ENCODE peak calls at places on chromosomes 1 and 21, in ten cellular contexts. M is adipocyte, N is PC-3, K is neuronal stem cell, Z is fibroblast of lung, P is GM23248, E is MM.1S, D is mammary epithelial cell, Y is endodermal cell, X is neural progenitor cell. T is an unnamed sample.

GRCh38 chr1:237282266-237282783 is 240.3 kb downstream of the RYR2 start:
- DNase-seq in D (no peak), E (no peak), Z (no peak), X (no peak), K (no peak), Y (no peak), M (no peak), N (no peak), P (no peak), T (peak; percentile 40)

GRCh38 chr1:147651466-147651865 is 18.9 kb downstream of the ACP6 start:
- DNase-seq in P (no peak), D (no peak), X (peak; percentile 51), E (no peak), N (no peak), Z (peak; percentile 40), Y (peak; percentile 52), M (no peak), K (peak; percentile 31), T (no peak)

GRCh38 chr1:2322593-2323295 is 68.6 kb downstream of the MORN1 start:
- DNase-seq in K (no peak), Y (no peak), D (no peak), N (no peak), M (no peak), P (peak; percentile 76), X (no peak), E (no peak), Z (no peak), T (no peak)

GRCh38 chr1:53080769-53081168 is 18.8 kb downstream of the PODN start:
- DNase-seq in E (no peak), N (no peak), Z (no peak), X (no peak), M (no peak), Y (no peak), K (no peak), D (no peak), P (no peak), T (no peak)

GRCh38 chr1:20194770-20195463 is 8.6 kb upstream of the PLA2G2C start:
- DNase-seq in M (peak; percentile 54), Z (peak; percentile 24), P (peak; percentile 78), X (peak; percentile 74), N (peak; percentile 77), D (peak; percentile 46), E (peak; percentile 42), Y (peak; percentile 91), K (peak; percentile 51), T (peak; percentile 57)

GRCh38 chr21:41086551-41086950 is 81.4 kb upstream of the BACE2 start:
- DNase-seq in Z (no peak), X (peak; percentile 37), K (no peak), E (no peak), D (no peak), M (no peak), Y (no peak), P (no peak), N (no peak), T (peak; percentile 55)

GRCh38 chr1:48817505-48818114 is 40.9 kb upstream of the BEND5 start:
- DNase-seq in Z (peak; percentile 39), K (peak; percentile 39), M (peak; percentile 87), Y (peak; percentile 93), E (peak; percentile 55), X (peak; percentile 77), P (peak; percentile 68), N (peak; percentile 73), D (peak; percentile 47), T (peak; percentile 51)

GRCh38 chr1:175742790-175743459 is 470 bp downstream of the TNR start:
- DNase-seq in Y (peak; percentile 83), K (peak; percentile 65), N (peak; percentile 17), P (peak; percentile 51), M (peak; percentile 40), E (peak; percentile 56), D (peak; percentile 45), X (peak; percentile 84), Z (peak; percentile 38), T (peak; percentile 43)

GRCh38 chr1:219302697-219303096 is 129.0 kb downstream of the LYPLAL1 start:
- DNase-seq in K (no peak), P (peak; percentile 17), Z (peak; percentile 81), D (no peak), N (no peak), E (no peak), X (no peak), Y (no peak), M (no peak), T (no peak)

GRCh38 chr1:112868191-112868590 is 87.8 kb downstream of the SLC16A1 start:
- DNase-seq in Z (no peak), X (no peak), N (no peak), Y (peak; percentile 59), P (no peak), M (no peak), E (no peak), D (no peak), K (no peak), T (no peak)

GRCh38 chr1:112866151-112866550 is 89.8 kb downstream of the SLC16A1 start:
- DNase-seq in Y (no peak), M (peak; percentile 57), Z (peak; percentile 93), E (no peak), P (peak; percentile 62), K (no peak), D (peak; percentile 67), N (peak; percentile 93), X (no peak), T (no peak)

GRCh38 chr1:112866981-112867380 is 89.0 kb downstream of the SLC16A1 start:
- DNase-seq in E (no peak), X (no peak), P (peak; percentile 26), N (no peak), Z (peak; percentile 53), Y (no peak), D (no peak), M (no peak), K (no peak), T (no peak)

DNA sequence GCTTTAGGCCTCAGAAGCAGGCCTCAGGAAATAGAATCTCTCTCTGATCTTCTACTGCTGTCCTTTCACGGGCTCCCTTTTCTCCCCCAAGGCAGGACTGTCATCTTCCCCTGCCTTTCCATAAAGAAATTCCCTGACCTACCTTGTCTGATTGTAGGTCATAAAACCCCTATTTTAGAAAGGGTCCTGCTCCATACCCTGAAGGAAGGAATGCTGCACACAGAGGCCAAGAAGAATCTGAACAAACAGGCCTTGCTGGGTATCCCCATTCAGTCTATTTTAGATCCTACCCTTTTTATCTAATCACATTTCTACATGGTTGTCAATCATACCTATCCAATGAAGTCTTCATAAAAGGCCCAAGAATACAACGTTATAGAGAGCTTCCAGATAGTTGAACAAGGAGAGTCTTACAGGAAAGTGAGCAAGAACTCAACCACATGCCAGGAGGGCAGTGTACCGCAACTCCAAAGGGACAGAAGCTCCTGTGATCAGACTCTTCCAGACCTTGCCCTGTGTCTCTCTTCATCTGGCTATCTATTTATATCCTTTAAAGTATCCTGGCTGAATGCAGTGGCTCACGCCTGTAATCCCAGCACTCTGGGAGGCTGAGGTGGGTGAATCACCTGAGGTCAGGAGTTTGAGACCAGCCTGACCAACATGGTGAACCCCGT is 93.1 kb downstream of the SLC16A1 start:
- DNase-seq in M (no peak), Z (no peak), D (no peak), P (no peak), X (no peak), K (no peak), E (no peak), N (no peak), Y (no peak), T (no peak)
- H3K9ac ChIP-seq in M (no peak overlapping the region), Z (no peak overlapping the region), D (no peak overlapping the region), P (no peak overlapping the region), X (no peak overlapping the region), K (no peak overlapping the region), E (no peak overlapping the region), N (no peak overlapping the region), Y (no peak overlapping the region), T (no peak overlapping the region)

GRCh38 chr1:224331326-224331725 is 1.4 kb upstream of the NVL start:
- DNase-seq in M (no peak), Y (no peak), P (no peak), E (no peak), Z (no peak), D (no peak), X (no peak), N (no peak), K (no peak), T (no peak)

GRCh38 chr1:224333939-224334701 is 4.1 kb upstream of the NVL start:
- DNase-seq in Y (no peak), N (peak; percentile 52), P (peak; percentile 45), M (no peak), E (no peak), K (no peak), D (peak; percentile 37), X (no peak), Z (peak; percentile 63), T (no peak)

GRCh38 chr1:224331824-224332223 is 1.9 kb upstream of the NVL start:
- DNase-seq in M (no peak), Z (no peak), P (no peak), X (no peak), K (no peak), D (no peak), E (no peak), Y (no peak), N (no peak), T (no peak)

GRCh38 chr1:224329842-224330753 is at the start of gene NVL:
- DNase-seq in Z (peak; percentile 87), M (peak; percentile 95), P (peak; percentile 96), X (peak; percentile 92), D (peak; percentile 89), E (peak; percentile 94), Y (peak; percentile 93), K (peak; percentile 78), N (peak; percentile 96), T (peak; percentile 89)

DNA sequence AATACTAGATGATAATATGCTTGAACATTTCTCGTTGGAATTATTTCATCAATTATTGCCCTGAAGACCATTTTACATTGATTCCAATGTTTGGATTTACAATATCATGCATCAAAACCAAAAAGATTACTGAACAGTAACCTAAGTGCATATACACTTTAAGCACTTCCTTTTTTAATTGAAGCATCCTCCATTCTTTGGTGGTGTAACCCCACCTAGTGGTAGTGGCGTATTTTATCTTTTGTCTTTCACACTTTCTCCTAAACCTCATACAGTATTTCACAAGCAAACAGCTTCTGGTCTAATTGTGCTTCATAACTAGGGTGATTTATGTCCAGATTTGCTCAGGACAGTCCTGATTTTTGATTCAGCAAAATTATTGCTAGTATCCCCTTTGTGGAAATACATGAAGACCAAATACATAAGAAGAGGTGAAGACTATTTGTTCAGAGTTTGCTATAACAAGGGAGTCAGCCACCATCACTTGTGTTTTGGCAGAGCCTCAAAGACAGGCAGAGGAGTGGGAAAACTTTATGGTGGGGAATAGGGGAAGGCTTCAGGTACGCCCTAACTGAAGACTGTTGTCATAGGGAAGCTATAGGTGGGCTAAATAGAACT is 3.4 kb upstream of the NVL start:
- DNase-seq in M (peak; percentile 84), Y (no peak), P (peak; percentile 72), D (peak; percentile 60), E (peak; percentile 81), K (no peak), N (peak; percentile 86), X (peak; percentile 66), Z (peak; percentile 46), T (peak; percentile 57)
- H3K9ac ChIP-seq in M (no peak overlapping the region), Y (no peak overlapping the region), P (peak overlapping the region; percentile 22), D (peak overlapping the region; percentile 11), E (no peak overlapping the region), K (no peak overlapping the region), N (peak overlapping the region; percentile 6), X (no peak overlapping the region), Z (no peak overlapping the region), T (peak overlapping the region; percentile 61)

GRCh38 chr1:58815680-58816071 is 31.8 kb upstream of the JUN start:
- DNase-seq in D (peak; percentile 58), M (peak; percentile 63), X (peak; percentile 40), N (peak; percentile 71), E (no peak), Z (no peak), P (peak; percentile 48), K (no peak), Y (peak; percentile 66), T (peak; percentile 23)
- H3K9ac ChIP-seq in D (peak overlapping the region; percentile 63), M (peak overlapping the region; percentile 95), X (no peak overlapping the region), N (peak overlapping the region; percentile 89), E (peak overlapping the region; percentile 59), Z (peak overlapping the region; percentile 48), P (peak overlapping the region; percentile 85), K (no peak overlapping the region), Y (peak overlapping the region; percentile 21), T (peak overlapping the region; percentile 79)

GRCh38 chr1:207745285-207745684 is 6.6 kb upstream of the CD46 start:
- DNase-seq in K (no peak), M (peak; percentile 57), N (peak; percentile 90), Y (no peak), P (peak; percentile 37), D (no peak), E (no peak), X (no peak), Z (peak; percentile 13), T (no peak)
- H3K9ac ChIP-seq in K (no peak overlapping the region), M (peak overlapping the region; percentile 80), N (no peak overlapping the region), Y (no peak overlapping the region), P (no peak overlapping the region), D (no peak overlapping the region), E (no peak overlapping the region), X (no peak overlapping the region), Z (no peak overlapping the region), T (no peak overlapping the region)

T was measured in SK-N-SH.